ENCODE peak calls at places on chromosomes 11 and 22, in seven cellular contexts. U is upper lobe of left lung, G is colonic mucosa, W is body of pancreas, F is Calu3, M is BJ, E is right lobe of liver. B is an unnamed sample.

GRCh38 chr11:23765862-23766261 is 731.0 kb upstream of the LUZP2 start:
- DNase-seq in U (no peak), G (no peak), W (no peak), F (no peak), M (no peak), E (no peak), B (no peak)

GRCh38 chr22:50250555-50251471 is at the start of gene HDAC10:
- DNase-seq in U (peak; percentile 97), G (peak; percentile 90), W (peak; percentile 85), F (peak; percentile 81), M (no peak), E (peak; percentile 89), B (no peak)

GRCh38 chr11:65952052-65952521 is 6.8 kb downstream of the TSGA10IP start:
- DNase-seq in U (no peak), G (no peak), W (no peak), F (no peak), M (no peak), E (no peak), B (no peak)

GRCh38 chr11:99739464-99740089 is 718.8 kb downstream of the CNTN5 start:
- DNase-seq in U (no peak), G (no peak), W (peak; percentile 5), F (peak; percentile 21), M (no peak), E (no peak), B (no peak)

GRCh38 chr22:34986461-34986977 is 79.4 kb upstream of the ISX start:
- DNase-seq in U (no peak), G (no peak), W (no peak), F (no peak), M (no peak), E (no peak), B (no peak)

GRCh38 chr11:44564653-44565007 is 833 bp upstream of the CD82 start:
- DNase-seq in U (no peak), G (no peak), W (peak; percentile 89), F (peak; percentile 51), M (peak; percentile 40), E (peak; percentile 88), B (no peak)

GRCh38 chr11:83410605-83411565 is 124.7 kb upstream of the CCDC90B start:
- DNase-seq in U (no peak), G (no peak), W (peak; percentile 95), F (no peak), M (no peak), E (no peak), B (no peak)

GRCh38 chr11:14262271-14262846 is 96.6 kb downstream of the RRAS2 start:
- DNase-seq in U (no peak), G (no peak), W (no peak), F (no peak), M (no peak), E (no peak), B (no peak)

GRCh38 chr11:6443269-6444003 is 2.6 kb upstream of the HPX start:
- DNase-seq in U (peak; percentile 50), G (peak; percentile 55), W (peak; percentile 61), F (peak; percentile 61), M (no peak), E (peak; percentile 74), B (no peak)

GRCh38 chr22:31243339-31244043 is 31.4 kb downstream of the LIMK2 start:
- DNase-seq in U (no peak), G (no peak), W (no peak), F (peak; percentile 56), M (no peak), E (no peak), B (no peak)

GRCh38 chr22:20219667-20220628 is 48.2 kb downstream of the RTN4R start:
- DNase-seq in U (peak; percentile 0), G (no peak), W (no peak), F (no peak), M (no peak), E (no peak), B (no peak)

GRCh38 chr11:75425422-75425821 is 7.6 kb downstream of the KLHL35 start:
- DNase-seq in U (peak; percentile 82), G (no peak), W (no peak), F (no peak), M (no peak), E (no peak), B (no peak)

GRCh38 chr11:68751331-68751856 is at the start of gene TESMIN:
- DNase-seq in U (peak; percentile 97), G (peak; percentile 98), W (peak; percentile 93), F (peak; percentile 95), M (no peak), E (peak; percentile 96), B (peak; percentile 96)

GRCh38 chr22:27405672-27406388 is 395.7 kb downstream of the MN1 start:
- DNase-seq in U (no peak), G (peak; percentile 52), W (peak; percentile 73), F (peak; percentile 84), M (no peak), E (peak; percentile 66), B (no peak)

GRCh38 chr22:29306175-29306829 is at the start of gene GAS2L1:
- DNase-seq in U (peak; percentile 95), G (peak; percentile 90), W (peak; percentile 79), F (peak; percentile 88), M (no peak), E (peak; percentile 89), B (peak; percentile 84)

GRCh38 chr22:30104501-30105156 is 24.4 kb downstream of the HORMAD2 start:
- DNase-seq in U (no peak), G (no peak), W (no peak), F (no peak), M (no peak), E (no peak), B (no peak)

GRCh38 chr22:26734339-26735018 is 77.1 kb downstream of the MIAT start:
- DNase-seq in U (no peak), G (no peak), W (no peak), F (no peak), M (no peak), E (no peak), B (no peak)

GRCh38 chr11:100994966-100995365 is 134.6 kb downstream of the PGR start:
- DNase-seq in U (no peak), G (no peak), W (no peak), F (no peak), M (no peak), E (no peak), B (no peak)

GRCh38 chr22:44337658-44338004 is 24.9 kb upstream of the SHISAL1 start:
- DNase-seq in U (no peak), G (no peak), W (no peak), F (peak; percentile 61), M (no peak), E (no peak), B (no peak)

GRCh38 chr22:29443452-29443851 is 5.1 kb downstream of the RFPL1 start:
- DNase-seq in U (no peak), G (no peak), W (no peak), F (no peak), M (no peak), E (no peak), B (no peak)

GRCh38 chr22:34696557-34696956 is 369.4 kb upstream of the ISX start:
- DNase-seq in U (no peak), G (no peak), W (no peak), F (no peak), M (no peak), E (no peak), B (no peak)

GRCh38 chr11:100585728-100586127 is 101.4 kb upstream of the ARHGAP42 start:
- DNase-seq in U (no peak), G (no peak), W (no peak), F (no peak), M (no peak), E (peak; percentile 58), B (no peak)

GRCh38 chr11:13487661-13488030 is 8.2 kb downstream of the PTH start:
- DNase-seq in U (no peak), G (peak; percentile 37), W (peak; percentile 40), F (peak; percentile 28), M (no peak), E (no peak), B (no peak)

GRCh38 chr11:88105952-88106351 is 69.3 kb downstream of the RAB38 start:
- DNase-seq in U (no peak), G (no peak), W (no peak), F (no peak), M (no peak), E (no peak), B (no peak)

GRCh38 chr11:88101881-88102594 is 73.2 kb downstream of the RAB38 start:
- DNase-seq in U (no peak), G (no peak), W (no peak), F (no peak), M (no peak), E (no peak), B (no peak)

GRCh38 chr11:88104408-88104807 is 70.8 kb downstream of the RAB38 start:
- DNase-seq in U (no peak), G (no peak), W (peak; percentile 9), F (peak; percentile 7), M (no peak), E (no peak), B (no peak)

GRCh38 chr11:88102595-88102929 is 72.7 kb downstream of the RAB38 start:
- DNase-seq in U (no peak), G (no peak), W (no peak), F (no peak), M (no peak), E (no peak), B (no peak)

GRCh38 chr11:88103337-88104206 is 71.7 kb downstream of the RAB38 start:
- DNase-seq in U (no peak), G (peak; percentile 42), W (peak; percentile 57), F (peak; percentile 70), M (no peak), E (peak; percentile 58), B (no peak)
- TF ChIP-seq CTCF in U (peak; percentile 42), G (peak; percentile 44), W (peak; percentile 54), F (peak; percentile 70), M (peak; percentile 61), E (peak; percentile 63), B (peak; percentile 67)

DNA sequence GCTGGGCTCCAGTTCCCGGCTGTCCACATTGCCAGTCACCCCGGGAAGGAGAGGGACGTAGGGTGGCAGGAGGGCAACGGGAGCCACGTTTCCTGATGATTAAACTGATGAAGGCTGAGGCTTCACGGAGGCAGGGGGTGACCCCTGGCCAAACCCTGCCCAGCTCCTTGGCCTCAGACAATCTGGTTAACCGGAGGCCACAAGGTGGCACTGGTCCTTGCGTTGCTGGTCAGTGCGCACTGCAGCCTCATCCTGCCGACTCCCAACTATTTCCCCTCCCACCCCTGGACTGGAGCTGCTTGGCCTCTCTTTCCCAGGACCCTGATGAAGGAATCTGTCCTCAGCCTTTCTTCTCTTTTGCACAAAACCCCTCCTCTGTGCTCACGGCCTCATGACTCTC is 75.3 kb downstream of the PDE2A start:
- DNase-seq in U (no peak), G (peak; percentile 30), W (peak; percentile 42), F (peak; percentile 62), M (no peak), E (no peak), B (no peak)
- TF ChIP-seq CTCF in U (peak; percentile 38), G (no peak), W (peak; percentile 41), F (peak; percentile 56), M (peak; percentile 54), E (peak; percentile 65), B (peak; percentile 70)

DNA sequence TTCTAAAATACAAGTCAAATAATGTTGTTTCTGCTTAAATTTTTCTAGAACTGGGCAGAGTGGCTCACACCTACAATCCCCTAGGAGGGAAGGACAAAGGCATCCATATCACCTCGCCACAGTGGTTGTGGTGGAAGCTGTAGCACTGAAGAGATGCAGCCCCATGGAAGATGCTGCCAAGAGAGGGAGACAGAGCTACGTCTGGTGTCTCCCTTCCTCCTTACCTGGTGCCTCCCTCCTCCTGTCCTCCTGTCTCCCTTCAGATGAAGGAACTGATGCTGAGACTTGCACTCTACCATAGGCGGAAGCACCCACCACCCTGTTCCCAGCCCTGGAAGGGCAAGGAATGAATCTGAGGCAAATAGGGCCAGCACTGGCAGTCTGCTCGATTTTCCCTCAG is 22.3 kb downstream of the MMP27 start:
- DNase-seq in U (no peak), G (no peak), W (no peak), F (no peak), M (no peak), E (no peak), B (no peak)
- TF ChIP-seq CTCF in U (no peak), G (no peak), W (no peak), F (no peak), M (no peak), E (no peak), B (no peak)

GRCh38 chr22:37117092-37117491 is 7.6 kb upstream of the TMPRSS6 start:
- DNase-seq in U (no peak), G (no peak), W (no peak), F (no peak), M (no peak), E (no peak), B (no peak)
- TF ChIP-seq CTCF in U (no peak), G (no peak), W (no peak), F (no peak), M (no peak), E (no peak), B (no peak)

B was measured in type B pancreatic cell.